ENCODE peak calls at places on chromosome 7, in four cellular contexts. One of them, this sample, is unnamed.

GRCh38 chr7:148433521-148434180 is 156.9 kb upstream of the C7orf33 start:
- DNase-seq in NCI-H1417: no peak
- DNase-seq in non-pigmented ciliary epithelial cell: no peak
- DNase-seq in NCI-H146: no peak
- DNase-seq in this sample: no peak

GRCh38 chr7:48084727-48085432 is 4.2 kb upstream of the UPP1 start:
- DNase-seq in NCI-H1417: no peak
- DNase-seq in non-pigmented ciliary epithelial cell: peak
- DNase-seq in NCI-H146: no peak
- DNase-seq in this sample: peak

GRCh38 chr7:158266817-158267736 is 320.5 kb downstream of the PTPRN2 start:
- DNase-seq in NCI-H1417: no peak
- DNase-seq in non-pigmented ciliary epithelial cell: no peak
- DNase-seq in NCI-H146: no peak
- DNase-seq in this sample: no peak

GRCh38 chr7:155653773-155654172 is 9.3 kb downstream of the RBM33 start:
- DNase-seq in NCI-H1417: no peak
- DNase-seq in non-pigmented ciliary epithelial cell: no peak
- DNase-seq in NCI-H146: no peak
- DNase-seq in this sample: no peak

GRCh38 chr7:35681630-35682029 is 13.3 kb downstream of the HERPUD2 start:
- DNase-seq in NCI-H1417: no peak
- DNase-seq in non-pigmented ciliary epithelial cell: no peak
- DNase-seq in NCI-H146: no peak
- DNase-seq in this sample: no peak

GRCh38 chr7:66187894-66188293 is 17.2 kb upstream of the TPST1 start:
- DNase-seq in NCI-H1417: no peak
- DNase-seq in non-pigmented ciliary epithelial cell: no peak
- DNase-seq in NCI-H146: no peak
- DNase-seq in this sample: peak

GRCh38 chr7:91443862-91444261 is 179.6 kb downstream of the FZD1 start:
- DNase-seq in NCI-H1417: no peak
- DNase-seq in non-pigmented ciliary epithelial cell: no peak
- DNase-seq in NCI-H146: no peak
- DNase-seq in this sample: no peak

GRCh38 chr7:44847509-44847919 is 373 bp downstream of the H2AZ2 start:
- DNase-seq in NCI-H1417: no peak
- DNase-seq in non-pigmented ciliary epithelial cell: no peak
- DNase-seq in NCI-H146: peak
- DNase-seq in this sample: peak

GRCh38 chr7:7129381-7129780 is 53.0 kb upstream of the C1GALT1 start:
- DNase-seq in NCI-H1417: no peak
- DNase-seq in non-pigmented ciliary epithelial cell: no peak
- DNase-seq in NCI-H146: no peak
- DNase-seq in this sample: no peak

GRCh38 chr7:121097577-121097976 is 109.1 kb downstream of the CPED1 start:
- DNase-seq in NCI-H1417: peak
- DNase-seq in non-pigmented ciliary epithelial cell: no peak
- DNase-seq in NCI-H146: peak
- DNase-seq in this sample: no peak

GRCh38 chr7:106425017-106425719 is 140.4 kb upstream of the NAMPT start:
- DNase-seq in NCI-H1417: peak
- DNase-seq in non-pigmented ciliary epithelial cell: peak
- DNase-seq in NCI-H146: no peak
- DNase-seq in this sample: peak

GRCh38 chr7:71990138-71990462 is 422.0 kb downstream of the CALN1 start:
- DNase-seq in NCI-H1417: no peak
- DNase-seq in non-pigmented ciliary epithelial cell: no peak
- DNase-seq in NCI-H146: no peak
- DNase-seq in this sample: no peak

GRCh38 chr7:151744051-151744580 is 132.8 kb downstream of the PRKAG2 start:
- DNase-seq in NCI-H1417: no peak
- DNase-seq in non-pigmented ciliary epithelial cell: no peak
- DNase-seq in NCI-H146: no peak
- DNase-seq in this sample: no peak